ENCODE peak calls at places on chromosomes 2 and 18, in seven cellular contexts. A is endothelial cell of umbilical vein, C is HCT116, L is sigmoid colon, Y is breast epithelium, I is transverse colon, O is K562. B is an unnamed sample.

GRCh38 chr2:240982821-240983281 is 15.6 kb upstream of the SNED1 start:
- DNase-seq in C (no peak), I (no peak), L (peak), A (no peak), Y (no peak), O (no peak), B (no peak)

GRCh38 chr2:8255448-8255800 is 426.4 kb upstream of the ID2 start:
- DNase-seq in L (no peak), A (no peak), C (no peak), O (no peak), I (no peak), Y (no peak), B (no peak)

GRCh38 chr2:167177196-167177595 is 288.9 kb downstream of the XIRP2 start:
- DNase-seq in C (no peak), I (no peak), A (no peak), O (no peak), Y (no peak), L (no peak), B (no peak)

GRCh38 chr2:158928965-158929364 is 39.5 kb upstream of the TANC1 start:
- DNase-seq in A (no peak), I (peak), L (no peak), C (no peak), Y (no peak), O (no peak), B (no peak)

GRCh38 chr2:192585418-192585817 is 390.7 kb upstream of the TMEFF2 start:
- DNase-seq in O (no peak), L (no peak), Y (no peak), C (no peak), I (no peak), A (no peak), B (no peak)

GRCh38 chr2:209579236-209579749 is 155.4 kb downstream of the MAP2 start:
- DNase-seq in L (no peak), I (no peak), O (no peak), A (peak), Y (no peak), C (no peak), B (no peak)

GRCh38 chr2:174643356-174643755 is 45.8 kb upstream of the WIPF1 start:
- DNase-seq in A (no peak), Y (no peak), O (no peak), C (no peak), I (no peak), L (no peak), B (no peak)

GRCh38 chr2:133500967-133501366 is 67.3 kb downstream of the NCKAP5 start:
- DNase-seq in Y (no peak), A (no peak), I (no peak), C (no peak), L (no peak), O (no peak), B (no peak)

GRCh38 chr2:178229927-178230326 is 35.6 kb downstream of the OSBPL6 start:
- DNase-seq in I (no peak), L (no peak), Y (no peak), A (no peak), O (no peak), C (no peak), B (no peak)

GRCh38 chr2:28360742-28361293 is 31.8 kb upstream of the FOSL2 start:
- DNase-seq in C (no peak), A (peak), I (no peak), O (peak), L (peak), Y (no peak), B (no peak)

GRCh38 chr2:96489261-96489660 is 15.9 kb downstream of the NEURL3 start:
- DNase-seq in L (no peak), O (no peak), C (no peak), A (no peak), I (no peak), Y (no peak), B (no peak)

GRCh38 chr2:96485350-96485749 is 19.8 kb downstream of the NEURL3 start:
- DNase-seq in C (no peak), A (no peak), L (no peak), O (no peak), Y (no peak), I (no peak), B (no peak)

GRCh38 chr2:96489673-96490072 is 15.5 kb downstream of the NEURL3 start:
- DNase-seq in A (no peak), I (no peak), O (no peak), C (no peak), Y (no peak), L (no peak), B (no peak)

GRCh38 chr2:96484096-96484495 is 21.1 kb downstream of the NEURL3 start:
- DNase-seq in L (no peak), Y (no peak), I (no peak), O (no peak), C (no peak), A (no peak), B (no peak)

DNA sequence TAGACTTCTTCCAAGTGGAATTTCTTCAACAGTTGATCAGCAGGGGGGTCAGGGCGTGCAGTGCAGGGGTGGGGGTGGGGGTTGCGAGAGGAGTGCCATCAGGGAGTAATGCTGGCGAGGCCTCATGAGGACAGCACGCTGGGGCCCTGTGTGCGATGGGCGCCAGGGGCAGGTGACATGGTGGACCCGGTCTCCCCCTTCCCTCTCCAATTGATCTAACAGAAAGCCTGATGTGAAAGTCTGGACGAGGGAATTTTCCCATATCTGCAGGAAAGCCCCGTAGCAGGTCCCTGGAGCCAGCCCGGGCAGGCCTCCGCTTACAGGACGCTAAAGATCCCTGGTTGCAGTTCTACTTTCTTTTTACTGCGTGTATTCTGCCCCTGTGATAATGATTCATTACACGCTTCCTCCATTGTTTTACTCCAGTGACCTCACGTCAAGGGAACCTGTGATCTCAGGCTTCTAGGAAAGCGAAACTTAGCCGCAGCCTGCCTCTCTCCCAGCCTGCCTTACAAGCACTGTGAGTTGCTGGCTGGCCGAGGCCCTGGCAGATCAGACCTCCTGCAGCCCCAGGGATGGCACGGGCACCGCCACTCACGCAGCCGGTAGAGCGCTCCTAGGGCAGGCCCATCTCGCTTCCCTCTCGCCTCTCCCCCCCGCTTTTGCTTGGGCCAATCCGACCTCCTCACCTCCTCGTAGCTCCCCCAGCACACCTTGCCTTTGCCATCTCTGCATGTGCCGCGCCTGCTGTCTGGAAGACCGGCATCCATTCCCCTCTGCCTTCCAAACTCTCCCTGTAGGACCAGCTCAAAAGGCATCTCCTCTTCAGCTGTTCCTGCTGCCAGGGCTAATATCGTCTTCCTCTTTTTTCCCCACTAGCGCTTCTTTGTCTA is 19.2 kb downstream of the NEURL3 start:
- DNase-seq in I (peak), C (no peak), A (peak), Y (peak), L (peak), O (no peak), B (peak)
- TF ChIP-seq POLR2AphosphoS5 in I (peak), C (no peak), A (peak), Y (peak), L (peak), O (no peak), B (peak)

GRCh38 chr2:64608867-64609228 is 44.9 kb downstream of the SERTAD2 start:
- DNase-seq in L (peak), O (no peak), A (peak), C (no peak), Y (no peak), I (no peak), B (no peak)

GRCh38 chr2:64606495-64607363 is 47.0 kb downstream of the SERTAD2 start:
- DNase-seq in C (no peak), L (peak), A (no peak), O (peak), Y (peak), I (peak), B (peak)

GRCh38 chr2:64607381-64607780 is 46.3 kb downstream of the SERTAD2 start:
- DNase-seq in O (no peak), I (no peak), Y (no peak), C (no peak), A (no peak), L (peak), B (no peak)

GRCh38 chr2:64610456-64610855 is 43.3 kb downstream of the SERTAD2 start:
- DNase-seq in O (no peak), I (no peak), Y (no peak), A (no peak), C (no peak), L (peak), B (no peak)

DNA sequence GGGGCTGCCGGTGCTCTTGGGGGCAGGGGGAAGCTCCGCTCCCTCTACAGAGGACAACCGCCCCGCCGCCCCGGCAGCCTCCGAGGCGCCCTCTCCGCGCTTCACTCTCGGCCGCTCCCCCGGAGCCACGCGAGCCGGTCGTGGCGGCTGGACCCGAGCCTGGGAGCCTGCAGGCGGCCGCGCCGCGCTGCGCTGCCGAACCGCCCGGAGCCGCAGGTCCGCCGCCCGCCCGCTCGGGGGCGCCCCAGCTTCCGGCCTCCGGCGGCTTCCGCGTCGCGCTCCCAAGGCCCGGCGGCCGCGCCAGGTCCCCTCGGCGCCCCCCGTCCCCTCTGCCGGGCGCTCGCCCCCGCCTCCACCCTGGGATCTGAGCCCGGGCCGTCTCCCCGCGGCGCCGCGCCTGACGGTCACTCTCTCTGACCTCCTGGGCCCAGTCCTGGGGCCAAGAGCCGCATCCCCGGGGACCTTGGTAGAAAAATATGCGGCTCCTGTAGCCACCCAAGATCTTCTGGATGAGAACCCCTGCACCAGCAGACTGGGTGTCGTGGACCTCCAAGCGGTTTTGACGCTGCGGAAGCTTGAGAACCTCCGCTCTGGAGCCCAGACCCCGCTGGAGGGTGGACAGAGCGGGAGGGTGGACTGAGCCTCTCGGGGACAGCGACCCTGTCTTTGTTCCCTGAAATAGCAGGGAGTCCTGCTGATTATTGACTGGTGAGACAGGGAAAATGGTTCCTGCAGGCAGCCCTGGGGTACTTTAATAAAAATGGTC is 44.3 kb downstream of the SERTAD2 start:
- DNase-seq in Y (no peak), I (peak), L (peak), A (peak), C (no peak), O (peak), B (peak)
- TF ChIP-seq POLR2A in Y (no peak), I (no peak), L (no peak), A (no peak), C (no peak), O (peak), B (peak)

GRCh38 chr2:106960633-106961205 is 74.8 kb upstream of the ST6GAL2 start:
- DNase-seq in C (no peak), Y (no peak), I (no peak), O (no peak), L (no peak), A (no peak), B (no peak)

GRCh38 chr2:106963893-106964292 is 77.9 kb upstream of the ST6GAL2 start:
- DNase-seq in C (no peak), O (no peak), Y (no peak), I (no peak), A (no peak), L (no peak), B (no peak)

GRCh38 chr2:106959975-106960632 is 74.1 kb upstream of the ST6GAL2 start:
- DNase-seq in I (no peak), C (no peak), A (no peak), O (no peak), Y (no peak), L (no peak), B (no peak)

GRCh38 chr2:106963156-106963555 is 77.2 kb upstream of the ST6GAL2 start:
- DNase-seq in L (no peak), A (no peak), O (no peak), I (no peak), Y (no peak), C (no peak), B (no peak)

DNA sequence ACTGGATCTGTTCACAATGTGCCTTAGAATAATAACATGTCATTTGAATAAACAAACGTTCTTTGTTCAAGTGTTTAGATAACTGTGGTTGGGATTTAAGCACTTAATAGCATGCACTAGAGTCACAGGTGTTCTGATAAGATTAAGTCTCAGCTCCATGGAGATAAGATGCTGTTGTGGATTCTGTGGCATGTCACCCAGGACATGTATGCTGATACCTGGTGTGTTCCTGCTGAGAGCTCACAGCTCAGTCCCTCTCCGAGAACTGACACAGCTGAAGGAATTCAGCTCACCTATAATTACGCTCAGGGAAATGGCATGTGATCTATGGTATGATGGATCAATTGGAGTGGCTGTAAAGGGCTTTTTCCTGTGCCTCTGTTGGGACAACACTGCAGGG is 75.4 kb upstream of the ST6GAL2 start:
- DNase-seq in Y (no peak), L (no peak), A (no peak), I (no peak), O (no peak), C (no peak), B (no peak)
- TF ChIP-seq POLR2AphosphoS5 in Y (no peak), L (no peak), A (no peak), I (no peak), O (no peak), C (no peak), B (no peak)

DNA sequence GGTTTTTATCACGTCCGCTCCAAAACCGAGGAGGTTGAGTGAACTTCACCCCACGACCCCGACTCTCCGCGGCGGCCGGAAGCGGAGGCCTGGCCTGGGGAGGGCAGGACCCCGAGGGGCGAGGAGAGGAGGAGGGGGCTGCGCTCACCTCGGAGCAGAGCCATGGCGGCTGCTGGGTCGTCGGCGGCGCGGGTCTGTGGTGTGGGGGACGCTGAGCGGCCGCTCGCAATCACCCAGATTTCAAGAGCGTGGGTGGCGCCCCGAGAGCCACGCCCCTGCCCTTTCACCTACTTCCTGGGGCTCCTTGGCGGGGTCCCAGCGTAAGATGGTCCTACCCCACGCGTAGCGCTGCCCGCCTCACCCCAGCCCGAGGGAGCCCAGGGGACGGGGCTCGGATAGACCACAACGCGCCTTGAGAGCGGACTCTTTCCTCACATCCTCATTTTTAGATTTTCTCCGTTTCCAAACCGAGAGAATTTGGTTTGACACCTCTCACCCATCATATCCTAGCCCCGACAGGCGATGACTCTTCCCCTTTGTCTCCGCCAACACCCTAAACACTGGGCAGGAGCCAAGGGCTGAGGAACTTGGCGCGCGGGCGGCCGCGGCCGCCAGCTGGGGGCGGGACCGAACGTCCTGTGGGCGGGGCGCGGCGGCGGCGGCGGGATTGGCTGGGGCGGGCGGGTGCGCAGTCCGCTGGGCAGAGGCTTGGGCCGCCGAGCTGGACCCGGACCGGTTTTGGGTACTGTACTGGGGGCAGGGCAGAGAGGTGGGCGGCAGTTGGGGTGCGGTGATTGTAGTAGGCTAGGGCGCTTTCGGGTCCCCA is at the start of gene ACAA2:
- DNase-seq in Y (peak), C (peak), A (peak), O (peak), I (peak), L (peak), B (peak)
- TF ChIP-seq POLR2A in Y (no peak), C (peak), A (peak), O (peak), I (peak), L (peak), B (peak)

GRCh38 chr18:13564579-13564978 is 161.8 kb downstream of the FAM210A start:
- DNase-seq in C (no peak), I (peak), Y (no peak), L (no peak), O (no peak), A (no peak), B (no peak)

GRCh38 chr18:13562494-13563029 is 163.8 kb downstream of the FAM210A start:
- DNase-seq in C (no peak), I (no peak), O (no peak), A (no peak), Y (no peak), L (no peak), B (peak)

GRCh38 chr18:13560306-13560705 is 166.1 kb downstream of the FAM210A start:
- DNase-seq in Y (no peak), O (no peak), C (no peak), L (no peak), A (no peak), I (no peak), B (no peak)

GRCh38 chr18:13565228-13565627 is 161.1 kb downstream of the FAM210A start:
- DNase-seq in O (no peak), L (no peak), I (no peak), C (no peak), Y (peak), A (no peak), B (no peak)

DNA sequence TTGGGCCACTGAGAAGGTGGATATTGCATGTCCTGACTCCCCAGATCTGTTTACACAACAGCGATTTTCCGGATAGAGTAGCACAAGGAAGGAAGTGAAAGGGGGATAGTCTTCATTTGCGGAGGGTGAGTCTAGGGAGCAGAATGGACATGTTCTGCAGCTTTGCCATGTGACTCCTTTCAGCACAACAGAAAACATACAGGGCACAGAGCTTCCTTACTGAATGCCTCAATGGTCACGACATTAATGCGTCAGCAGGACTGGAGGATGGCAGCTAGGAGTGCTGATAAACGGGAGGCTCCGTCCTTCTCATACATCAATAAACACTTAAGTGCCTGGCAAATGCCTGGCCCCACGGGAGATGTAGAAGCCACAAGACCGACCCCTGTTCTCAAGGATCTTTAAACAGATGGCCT is 163.0 kb downstream of the FAM210A start:
- DNase-seq in A (no peak), I (no peak), L (no peak), Y (no peak), O (no peak), C (no peak), B (no peak)
- TF ChIP-seq POLR2AphosphoS5 in A (no peak), I (no peak), L (peak), Y (no peak), O (no peak), C (no peak), B (peak)

GRCh38 chr2:128454980-128455709 is 136.5 kb upstream of the HS6ST1 start:
- DNase-seq in C (no peak), O (no peak), I (no peak), A (no peak), L (no peak), Y (no peak), B (no peak)
- TF ChIP-seq POLR2A in C (no peak), O (no peak), I (no peak), A (no peak), L (no peak), Y (no peak), B (no peak)

GRCh38 chr2:46915811-46916630 is 415 bp upstream of the MCFD2 start:
- DNase-seq in A (peak), O (peak), I (peak), C (peak), Y (peak), L (peak), B (peak)
- TF ChIP-seq POLR2AphosphoS5 in A (peak), O (no peak), I (peak), C (peak), Y (peak), L (peak), B (no peak)

GRCh38 chr2:161308178-161308955 is at the start of gene PSMD14:
- DNase-seq in Y (peak), A (peak), O (peak), L (peak), I (peak), C (peak), B (peak)
- TF ChIP-seq POLR2A in Y (peak), A (peak), O (peak), L (peak), I (peak), C (peak), B (peak)

B was measured in GM12892.